ENCODE peak calls at places on chromosome 22, in four cellular contexts. Q, S, B and R are unnamed samples.

GRCh38 chr22:33519140-33519973 is 400.9 kb downstream of the LARGE1 start:
- DNase-seq in Q (peak), S (no peak), B (no peak), R (no peak)

GRCh38 chr22:40021401-40022000 is 26.7 kb downstream of the FAM83F start:
- DNase-seq in Q (no peak), S (no peak), B (no peak), R (no peak)

GRCh38 chr22:44622147-44622427 is 79.9 kb upstream of the PRR5 start:
- DNase-seq in Q (no peak), S (no peak), B (no peak), R (no peak)

GRCh38 chr22:35310556-35311550 is 11.2 kb downstream of the TOM1 start:
- DNase-seq in Q (peak), S (no peak), B (no peak), R (no peak)

GRCh38 chr22:32480238-32480637 is 5.6 kb downstream of the FBXO7 start:
- DNase-seq in Q (no peak), S (no peak), B (no peak), R (no peak)

GRCh38 chr22:23678133-23678532 is 12.7 kb upstream of the RGL4 start:
- DNase-seq in Q (no peak), S (no peak), B (no peak), R (no peak)

GRCh38 chr22:35651085-35651484 is 2.8 kb downstream of the APOL6 start:
- DNase-seq in Q (no peak), S (no peak), B (no peak), R (no peak)

GRCh38 chr22:44683237-44683636 is 18.8 kb upstream of the PRR5 start:
- DNase-seq in Q (no peak), S (no peak), B (no peak), R (no peak)

GRCh38 chr22:32717337-32718240 is 83.9 kb upstream of the TIMP3 start:
- DNase-seq in Q (no peak), S (no peak), B (no peak), R (no peak)

GRCh38 chr22:41417622-41418390 is 28.8 kb downstream of the TOB2 start:
- DNase-seq in Q (no peak), S (peak), B (peak), R (no peak)

GRCh38 chr22:33803371-33803770 is 116.9 kb downstream of the LARGE1 start:
- DNase-seq in Q (no peak), S (no peak), B (no peak), R (no peak)

GRCh38 chr22:38205261-38206128 is 3.7 kb downstream of the MAFF start:
- DNase-seq in Q (no peak), S (no peak), B (peak), R (no peak)

GRCh38 chr22:46064236-46064965 is 85.9 kb upstream of the PPARA start:
- DNase-seq in Q (no peak), S (peak), B (peak), R (no peak)

GRCh38 chr22:40239345-40239683 is 61.6 kb downstream of the TNRC6B start:
- DNase-seq in Q (no peak), S (no peak), B (no peak), R (no peak)

GRCh38 chr22:39859903-39860588 is 33.5 kb downstream of the ENTHD1 start:
- DNase-seq in Q (peak), S (no peak), B (no peak), R (no peak)

GRCh38 chr22:46638601-46639431 is 18.6 kb downstream of the GRAMD4 start:
- DNase-seq in Q (no peak), S (no peak), B (peak), R (no peak)

GRCh38 chr22:32987081-32987631 is 71.0 kb downstream of the SYN3 start:
- DNase-seq in Q (peak), S (peak), B (no peak), R (no peak)

GRCh38 chr22:40178417-40179409 is 988 bp downstream of the TNRC6B start:
- DNase-seq in Q (no peak), S (peak), B (no peak), R (no peak)

GRCh38 chr22:22710719-22711531 is 66.5 kb downstream of the GGTLC2 start:
- DNase-seq in Q (no peak), S (peak), B (peak), R (peak)

GRCh38 chr22:40668611-40669390 is 10.5 kb upstream of the MCHR1 start:
- DNase-seq in Q (peak), S (peak), B (no peak), R (no peak)

GRCh38 chr22:22749167-22749758 is 104.8 kb downstream of the GGTLC2 start:
- DNase-seq in Q (no peak), S (no peak), B (no peak), R (no peak)

GRCh38 chr22:28951969-28952521 is 68.7 kb downstream of the ZNRF3 start:
- DNase-seq in Q (no peak), S (no peak), B (no peak), R (no peak)
- TF ChIP-seq CTCF in Q (no peak), S (no peak), B (no peak), R (no peak)

DNA sequence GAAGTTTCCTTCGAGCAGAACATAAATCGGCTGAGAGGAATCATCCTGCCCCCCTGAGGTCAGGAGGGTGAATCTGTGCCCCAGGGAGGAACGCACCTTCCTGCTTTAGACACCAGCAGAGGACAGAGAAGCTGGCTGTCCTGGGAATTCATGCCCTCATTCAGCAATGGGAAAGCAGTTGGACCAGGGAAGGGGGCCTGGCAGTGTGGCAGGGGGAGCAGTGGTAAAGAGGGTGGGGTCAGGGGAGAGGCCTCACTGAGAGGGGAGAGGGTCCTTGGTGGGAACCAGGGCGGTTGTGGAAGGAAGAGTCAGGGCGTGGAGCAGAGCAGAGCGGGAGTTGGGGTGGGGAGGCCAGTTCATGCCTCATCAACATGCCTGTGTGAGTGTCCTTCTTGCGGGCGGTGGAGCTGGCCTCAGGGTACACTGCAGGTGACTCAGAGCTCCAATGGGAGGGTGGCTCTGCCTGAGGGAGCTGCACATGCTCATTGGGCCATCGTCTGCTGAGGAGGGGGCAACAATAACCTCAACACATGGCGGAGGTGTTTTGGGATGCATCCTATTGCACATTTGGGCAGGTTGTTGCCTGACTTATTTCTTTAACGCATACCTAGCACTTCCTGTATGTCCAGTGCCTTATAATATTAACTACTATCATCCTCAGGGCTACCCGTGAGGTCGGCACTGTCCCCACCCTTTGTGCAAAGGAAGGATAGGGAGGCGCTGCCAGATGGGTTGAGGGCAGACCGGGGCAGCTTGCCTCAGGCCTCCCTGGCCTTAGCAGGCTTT is 23.2 kb downstream of the MED15 start:
- DNase-seq in Q (peak), S (peak), B (peak), R (no peak)
- TF ChIP-seq CTCF in Q (no peak), S (no peak), B (no peak), R (no peak)

DNA sequence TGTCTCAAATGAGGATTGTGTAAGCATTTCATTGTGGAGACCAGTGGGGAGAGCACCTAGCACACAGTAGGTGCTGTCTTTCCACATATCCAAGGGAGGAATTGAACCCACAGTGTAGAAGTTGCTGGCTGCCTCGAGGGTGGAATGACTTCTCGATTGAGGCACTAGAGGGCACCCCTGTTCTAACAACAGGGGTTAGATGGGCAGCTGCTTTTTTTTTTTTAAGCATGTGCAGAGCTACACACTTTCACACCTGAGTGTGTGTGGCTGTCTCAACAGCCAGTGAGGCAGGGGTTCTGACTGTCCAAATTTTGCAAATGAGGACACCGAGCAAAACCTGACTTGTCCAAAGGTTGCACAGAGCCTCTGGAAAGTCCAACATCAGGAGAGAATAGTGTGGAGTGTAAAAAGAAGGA is 118.2 kb upstream of the CRYBB3 start:
- DNase-seq in Q (no peak), S (peak), B (no peak), R (no peak)
- TF ChIP-seq CTCF in Q (peak), S (peak), B (peak), R (no peak)

GRCh38 chr22:26888887-26889286 is 231.5 kb downstream of the MIAT start:
- DNase-seq in Q (no peak), S (no peak), B (no peak), R (no peak)

GRCh38 chr22:26892401-26893033 is 235.1 kb downstream of the MIAT start:
- DNase-seq in Q (no peak), S (peak), B (peak), R (no peak)

GRCh38 chr22:26889794-26890193 is 232.4 kb downstream of the MIAT start:
- DNase-seq in Q (no peak), S (no peak), B (no peak), R (no peak)

GRCh38 chr22:26891431-26891830 is 234.0 kb downstream of the MIAT start:
- DNase-seq in Q (no peak), S (no peak), B (no peak), R (no peak)

DNA sequence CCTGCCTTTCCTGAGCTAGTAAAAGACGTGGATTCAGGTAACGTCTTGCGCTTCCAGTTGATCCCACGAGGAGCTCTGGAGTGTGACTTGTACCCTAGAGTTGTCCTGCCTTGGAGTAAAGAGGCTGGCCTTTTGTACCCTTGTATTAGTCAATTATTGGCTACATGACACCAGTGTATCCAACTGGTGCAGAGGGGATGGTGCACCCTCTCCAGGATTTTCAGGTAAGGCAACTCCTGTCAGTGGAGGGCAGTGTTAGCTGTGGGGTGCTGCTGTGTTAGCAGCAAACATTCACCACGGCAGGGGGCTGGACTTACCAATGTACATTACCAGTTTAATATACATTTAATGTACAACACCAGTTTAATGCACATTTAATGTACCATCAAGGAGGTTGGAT is 233.5 kb downstream of the MIAT start:
- DNase-seq in Q (no peak), S (no peak), B (no peak), R (no peak)
- TF ChIP-seq CTCF in Q (no peak), S (no peak), B (no peak), R (no peak)

GRCh38 chr22:43227231-43227630 is 40.3 kb upstream of the TTLL12 start:
- DNase-seq in Q (no peak), S (no peak), B (no peak), R (no peak)

GRCh38 chr22:43226368-43226979 is 39.5 kb upstream of the TTLL12 start:
- DNase-seq in Q (no peak), S (no peak), B (no peak), R (no peak)

GRCh38 chr22:43228863-43229262 is 41.9 kb upstream of the TTLL12 start:
- DNase-seq in Q (no peak), S (no peak), B (no peak), R (no peak)

GRCh38 chr22:43230571-43230970 is 43.6 kb upstream of the TTLL12 start:
- DNase-seq in Q (no peak), S (no peak), B (no peak), R (no peak)

GRCh38 chr22:43228330-43228729 is 41.4 kb upstream of the TTLL12 start:
- DNase-seq in Q (no peak), S (peak), B (no peak), R (no peak)
- TF ChIP-seq CTCF in Q (peak), S (peak), B (peak), R (no peak)

GRCh38 chr22:43085658-43086606 is 3.3 kb downstream of the TTLL1 start:
- DNase-seq in Q (no peak), S (no peak), B (no peak), R (no peak)

GRCh38 chr22:43090130-43090789 is 1.1 kb upstream of the TTLL1 start:
- DNase-seq in Q (peak), S (peak), B (peak), R (no peak)

GRCh38 chr22:43092085-43092484 is 2.9 kb upstream of the TTLL1 start:
- DNase-seq in Q (peak), S (no peak), B (no peak), R (no peak)

GRCh38 chr22:43088616-43088978 is 594 bp downstream of the TTLL1 start:
- DNase-seq in Q (no peak), S (no peak), B (no peak), R (no peak)

DNA sequence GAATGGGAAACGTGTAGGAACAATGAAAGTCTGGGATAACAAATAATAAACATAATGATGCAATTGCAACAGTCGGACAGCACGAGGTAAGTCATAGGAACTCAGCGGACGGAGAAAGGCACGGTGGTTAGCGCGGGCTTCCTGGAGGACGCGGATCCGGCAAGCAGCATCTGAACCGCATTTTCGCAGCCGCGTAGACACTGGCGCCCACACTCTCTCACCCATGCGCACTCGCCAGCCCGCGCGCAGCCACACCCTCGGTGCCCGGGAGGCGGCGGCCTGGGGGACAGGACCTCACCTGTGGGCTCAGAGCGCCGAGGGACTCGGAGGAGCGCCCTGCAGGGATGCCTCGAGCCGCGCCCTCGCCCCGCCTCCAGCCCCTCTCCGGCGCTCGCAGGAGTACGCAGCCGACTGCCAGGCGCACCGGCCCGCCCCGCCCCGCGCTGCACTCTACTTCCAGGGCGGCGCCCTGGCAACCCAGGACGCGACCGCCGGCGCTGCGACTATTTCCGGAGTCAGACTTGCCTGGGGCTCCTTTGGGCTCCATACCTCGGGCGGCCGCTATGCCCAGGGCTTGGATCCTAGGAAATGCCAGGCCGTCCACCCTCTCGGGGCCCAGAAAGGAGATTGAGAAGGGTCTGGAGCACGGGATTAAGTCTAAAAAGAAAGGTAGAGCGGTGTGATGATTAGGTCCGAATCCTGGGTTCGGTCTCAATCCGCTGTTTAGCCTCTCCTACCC is at the start of gene TTLL1:
- DNase-seq in Q (peak), S (peak), B (peak), R (peak)
- TF ChIP-seq CTCF in Q (no peak), S (no peak), B (no peak), R (no peak)

GRCh38 chr22:43099095-43099494 is 9.9 kb upstream of the TTLL1 start:
- DNase-seq in Q (no peak), S (no peak), B (no peak), R (no peak)

GRCh38 chr22:43094551-43094950 is 5.4 kb upstream of the TTLL1 start:
- DNase-seq in Q (peak), S (no peak), B (no peak), R (no peak)

GRCh38 chr22:43098356-43098755 is 9.2 kb upstream of the TTLL1 start:
- DNase-seq in Q (no peak), S (no peak), B (no peak), R (no peak)

GRCh38 chr22:43096420-43096819 is 7.2 kb upstream of the TTLL1 start:
- DNase-seq in Q (no peak), S (no peak), B (no peak), R (no peak)

GRCh38 chr22:43094085-43094484 is 4.9 kb upstream of the TTLL1 start:
- DNase-seq in Q (peak), S (peak), B (peak), R (no peak)
- TF ChIP-seq CTCF in Q (peak), S (no peak), B (no peak), R (no peak)

DNA sequence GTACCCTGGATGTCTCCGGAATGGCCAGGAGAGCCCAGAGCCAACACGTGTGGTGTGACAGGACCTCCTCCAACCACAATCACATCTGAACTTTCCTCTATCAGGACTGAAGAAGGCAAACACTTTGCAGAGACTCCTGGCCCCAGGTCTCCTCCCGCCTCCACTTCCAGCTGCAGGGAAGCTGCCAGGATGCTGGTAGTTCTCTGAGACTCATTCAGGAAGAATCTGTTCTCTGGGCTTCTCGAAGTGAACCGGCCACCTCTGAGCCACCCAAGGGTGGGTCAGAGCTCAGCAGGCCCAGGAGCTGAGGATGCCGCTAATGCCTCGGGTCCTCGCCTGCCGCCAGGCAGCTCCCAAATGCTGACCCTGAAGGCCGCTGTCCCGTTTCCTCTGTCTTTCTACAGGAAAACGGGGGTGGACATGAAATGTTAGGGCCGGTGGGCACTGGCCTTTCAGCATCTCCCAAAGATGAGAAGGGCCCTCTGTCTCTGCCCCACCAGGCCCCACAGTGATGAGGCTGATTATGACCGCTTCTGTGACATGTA is 789.9 kb downstream of the BRD1 start:
- DNase-seq in Q (no peak), S (no peak), B (no peak), R (no peak)
- TF ChIP-seq CTCF in Q (no peak), S (no peak), B (no peak), R (no peak)

GRCh38 chr22:50627914-50628542 is at the start of gene ARSA:
- DNase-seq in Q (peak), S (peak), B (peak), R (no peak)
- TF ChIP-seq CTCF in Q (peak), S (peak), B (peak), R (no peak)